ENCODE peak calls at places on chromosome 18, in nine cellular contexts. G, M, V, F, I, Y, L, W and C are unnamed samples.

GRCh38 chr18:76376225-76376624 is 118.8 kb downstream of the ZNF516 start:
- DNase-seq in Y (peak), L (no peak), W (peak), G (no peak), M (no peak), V (no peak), F (peak), I (no peak), C (no peak)

GRCh38 chr18:52339891-52340371 is at the start of gene DCC:
- DNase-seq in F (peak), Y (peak), V (peak), M (no peak), L (peak), I (peak), G (peak), W (peak), C (peak)

GRCh38 chr18:78641689-78642231 is 337.9 kb upstream of the SALL3 start:
- DNase-seq in M (peak), V (no peak), L (no peak), G (no peak), I (no peak), Y (no peak), F (no peak), W (no peak), C (no peak)

GRCh38 chr18:22856870-22857269 is 76.3 kb upstream of the RBBP8 start:
- DNase-seq in G (no peak), L (no peak), W (no peak), M (no peak), Y (no peak), V (no peak), I (no peak), F (no peak), C (peak)

GRCh38 chr18:63626431-63626830 is 17.6 kb downstream of the SERPINB4 start:
- DNase-seq in L (no peak), V (no peak), M (no peak), Y (no peak), W (no peak), F (no peak), G (no peak), I (no peak), C (no peak)

GRCh38 chr18:67932261-67932660 is 415.7 kb upstream of the DSEL start:
- DNase-seq in W (no peak), G (no peak), M (no peak), V (no peak), I (no peak), Y (no peak), F (no peak), L (no peak), C (no peak)

GRCh38 chr18:10197097-10197496 is 257.3 kb upstream of the APCDD1 start:
- DNase-seq in L (no peak), F (no peak), I (no peak), V (no peak), G (no peak), W (no peak), M (no peak), Y (no peak), C (no peak)

GRCh38 chr18:79394438-79395307 is 1.1 kb upstream of the NFATC1 start:
- DNase-seq in I (peak), F (peak), M (no peak), G (no peak), V (no peak), L (peak), Y (peak), W (peak), C (peak)

GRCh38 chr18:77815666-77816338 is 566.2 kb downstream of the GALR1 start:
- DNase-seq in I (no peak), G (no peak), L (no peak), W (no peak), M (no peak), Y (no peak), F (no peak), V (no peak), C (no peak)

GRCh38 chr18:22210331-22210754 is 41.0 kb downstream of the GATA6 start:
- DNase-seq in W (peak), G (no peak), M (no peak), V (no peak), L (no peak), I (no peak), Y (peak), F (peak), C (no peak)

GRCh38 chr18:36135264-36135663 is 5.6 kb downstream of the ELP2 start:
- DNase-seq in L (no peak), Y (no peak), I (no peak), M (no peak), W (no peak), G (no peak), F (no peak), V (no peak), C (no peak)

GRCh38 chr18:23871410-23871809 is 143.1 kb upstream of the TTC39C start:
- DNase-seq in Y (no peak), L (peak), G (no peak), I (peak), M (no peak), F (peak), W (no peak), V (peak), C (peak)

GRCh38 chr18:78979682-78980278 is at the start of gene SALL3:
- DNase-seq in I (no peak), Y (no peak), L (peak), M (no peak), F (no peak), G (no peak), V (peak), W (no peak), C (peak)

GRCh38 chr18:48680871-48681270 is 142.0 kb downstream of the CTIF start:
- DNase-seq in I (no peak), M (no peak), W (no peak), G (no peak), L (no peak), V (no peak), F (no peak), Y (no peak), C (peak)

GRCh38 chr18:5890606-5891360 is 4.5 kb downstream of the TMEM200C start:
- DNase-seq in L (peak), Y (peak), M (no peak), G (no peak), V (no peak), I (no peak), W (no peak), F (peak), C (peak)

GRCh38 chr18:65592419-65592818 is 158.4 kb upstream of the CDH7 start:
- DNase-seq in L (no peak), W (no peak), G (no peak), V (no peak), Y (no peak), I (no peak), M (no peak), F (no peak), C (no peak)

GRCh38 chr18:45954070-45954712 is 12.9 kb downstream of the EPG5 start:
- DNase-seq in M (no peak), L (no peak), I (no peak), V (no peak), Y (peak), W (peak), F (peak), G (peak), C (no peak)

GRCh38 chr18:44723366-44723765 is 42.7 kb downstream of the SETBP1 start:
- DNase-seq in W (no peak), F (no peak), G (no peak), M (no peak), Y (no peak), L (no peak), I (no peak), V (no peak), C (no peak)